ENCODE peak calls at places on chromosomes 5 and 9, in five cellular contexts. One of them, this sample, is unnamed.

GRCh38 chr9:85021686-85022085 is 352.2 kb downstream of the NTRK2 start:
- DNase-seq in left lung: no peak
- DNase-seq in A549: no peak
- DNase-seq in AG04450: no peak
- DNase-seq in WERI-Rb-1: no peak
- DNase-seq in this sample: no peak

GRCh38 chr5:168877132-168877895 is 298.1 kb upstream of the PANK3 start:
- DNase-seq in left lung: no peak
- DNase-seq in A549: no peak
- DNase-seq in AG04450: no peak
- DNase-seq in WERI-Rb-1: peak
- DNase-seq in this sample: no peak

GRCh38 chr5:103587185-103587748 is 24.7 kb upstream of the NUDT12 start:
- DNase-seq in left lung: no peak
- DNase-seq in A549: no peak
- DNase-seq in AG04450: no peak
- DNase-seq in WERI-Rb-1: no peak
- DNase-seq in this sample: no peak

GRCh38 chr5:151427258-151427657 is 20.1 kb upstream of the SLC36A1 start:
- DNase-seq in left lung: no peak
- DNase-seq in A549: no peak
- DNase-seq in AG04450: no peak
- DNase-seq in WERI-Rb-1: no peak
- DNase-seq in this sample: no peak

GRCh38 chr9:122418016-122418415 is 47.2 kb downstream of the PTGS1 start:
- DNase-seq in left lung: no peak
- DNase-seq in A549: no peak
- DNase-seq in AG04450: no peak
- DNase-seq in WERI-Rb-1: no peak
- DNase-seq in this sample: no peak

GRCh38 chr9:91376239-91376638 is 14.5 kb upstream of the AUH start:
- DNase-seq in left lung: no peak
- DNase-seq in A549: no peak
- DNase-seq in AG04450: no peak
- DNase-seq in WERI-Rb-1: no peak
- DNase-seq in this sample: no peak

GRCh38 chr5:149114403-149115312 is 26.6 kb upstream of the ABLIM3 start:
- DNase-seq in left lung: no peak
- DNase-seq in A549: peak
- DNase-seq in AG04450: peak
- DNase-seq in WERI-Rb-1: peak
- DNase-seq in this sample: peak

GRCh38 chr5:82886911-82887310 is 190.3 kb downstream of the TMEM167A start:
- DNase-seq in left lung: no peak
- DNase-seq in A549: no peak
- DNase-seq in AG04450: no peak
- DNase-seq in WERI-Rb-1: no peak
- DNase-seq in this sample: peak

GRCh38 chr5:83577036-83577636 is 105.6 kb downstream of the VCAN start:
- DNase-seq in left lung: no peak
- DNase-seq in A549: peak
- DNase-seq in AG04450: no peak
- DNase-seq in WERI-Rb-1: no peak
- DNase-seq in this sample: no peak

GRCh38 chr9:108664309-108665255 is 191.2 kb downstream of the ACTL7B start:
- DNase-seq in left lung: no peak
- DNase-seq in A549: no peak
- DNase-seq in AG04450: no peak
- DNase-seq in WERI-Rb-1: no peak
- DNase-seq in this sample: no peak

GRCh38 chr5:149002053-149002452 is 60.8 kb downstream of the SH3TC2 start:
- DNase-seq in left lung: no peak
- DNase-seq in A549: peak
- DNase-seq in AG04450: peak
- DNase-seq in WERI-Rb-1: no peak
- DNase-seq in this sample: peak

GRCh38 chr5:5126444-5126843 is 13.7 kb upstream of the ADAMTS16 start:
- DNase-seq in left lung: no peak
- DNase-seq in A549: peak
- DNase-seq in AG04450: no peak
- DNase-seq in WERI-Rb-1: no peak
- DNase-seq in this sample: peak

GRCh38 chr5:65825388-65826328 is 100.7 kb upstream of the ERBIN start:
- DNase-seq in left lung: no peak
- DNase-seq in A549: no peak
- DNase-seq in AG04450: no peak
- DNase-seq in WERI-Rb-1: no peak
- DNase-seq in this sample: no peak

GRCh38 chr5:178285399-178286225 is 53.0 kb upstream of the PHYKPL start:
- DNase-seq in left lung: peak
- DNase-seq in A549: no peak
- DNase-seq in AG04450: no peak
- DNase-seq in WERI-Rb-1: no peak
- DNase-seq in this sample: no peak

GRCh38 chr9:113309204-113309813 is 6.1 kb upstream of the RNF183 start:
- DNase-seq in left lung: no peak
- DNase-seq in A549: peak
- DNase-seq in AG04450: peak
- DNase-seq in WERI-Rb-1: peak
- DNase-seq in this sample: no peak

GRCh38 chr9:120965344-120966004 is 38.9 kb upstream of the TRAF1 start:
- DNase-seq in left lung: no peak
- DNase-seq in A549: no peak
- DNase-seq in AG04450: no peak
- DNase-seq in WERI-Rb-1: no peak
- DNase-seq in this sample: no peak

GRCh38 chr5:154334406-154335041 is 111.3 kb upstream of the SAP30L start:
- DNase-seq in left lung: no peak
- DNase-seq in A549: no peak
- DNase-seq in AG04450: peak
- DNase-seq in WERI-Rb-1: no peak
- DNase-seq in this sample: no peak

GRCh38 chr5:178564386-178564785 is 25.8 kb downstream of the COL23A1 start:
- DNase-seq in left lung: no peak
- DNase-seq in A549: no peak
- DNase-seq in AG04450: no peak
- DNase-seq in WERI-Rb-1: no peak
- DNase-seq in this sample: no peak

GRCh38 chr9:135741276-135742219 is 39.6 kb downstream of the KCNT1 start:
- DNase-seq in left lung: no peak
- DNase-seq in A549: no peak
- DNase-seq in AG04450: no peak
- DNase-seq in WERI-Rb-1: peak
- DNase-seq in this sample: no peak

GRCh38 chr5:175321927-175322532 is 122.0 kb downstream of the DRD1 start:
- DNase-seq in left lung: no peak
- DNase-seq in A549: peak
- DNase-seq in AG04450: no peak
- DNase-seq in WERI-Rb-1: no peak
- DNase-seq in this sample: no peak

GRCh38 chr9:126329476-126330275 is 3.0 kb downstream of the MVB12B start:
- DNase-seq in left lung: no peak
- DNase-seq in A549: no peak
- DNase-seq in AG04450: no peak
- DNase-seq in WERI-Rb-1: no peak
- DNase-seq in this sample: no peak

GRCh38 chr5:112355058-112355685 is 63.9 kb downstream of the EPB41L4A start:
- DNase-seq in left lung: no peak
- DNase-seq in A549: no peak
- DNase-seq in AG04450: no peak
- DNase-seq in WERI-Rb-1: no peak
- DNase-seq in this sample: no peak

GRCh38 chr9:135109650-135110049 is 22.2 kb downstream of the OLFM1 start:
- DNase-seq in left lung: no peak
- DNase-seq in A549: no peak
- DNase-seq in AG04450: no peak
- DNase-seq in WERI-Rb-1: no peak
- DNase-seq in this sample: no peak

GRCh38 chr5:1908931-1909330 is 26.2 kb upstream of the IRX4 start:
- DNase-seq in left lung: no peak
- DNase-seq in A549: no peak
- DNase-seq in AG04450: no peak
- DNase-seq in WERI-Rb-1: no peak
- DNase-seq in this sample: no peak

GRCh38 chr9:71783120-71783523 is 14.8 kb upstream of the CEMIP2 start:
- DNase-seq in left lung: no peak
- DNase-seq in A549: no peak
- DNase-seq in AG04450: no peak
- DNase-seq in WERI-Rb-1: no peak
- DNase-seq in this sample: no peak

GRCh38 chr9:13665418-13666066 is 386.1 kb upstream of the MPDZ start:
- DNase-seq in left lung: no peak
- DNase-seq in A549: no peak
- DNase-seq in AG04450: no peak
- DNase-seq in WERI-Rb-1: no peak
- DNase-seq in this sample: no peak

GRCh38 chr5:133582971-133583370 is 29.4 kb downstream of the FSTL4 start:
- DNase-seq in left lung: no peak
- DNase-seq in A549: no peak
- DNase-seq in AG04450: no peak
- DNase-seq in WERI-Rb-1: no peak
- DNase-seq in this sample: no peak

GRCh38 chr5:1244976-1245375 is 19.8 kb downstream of the SLC6A18 start:
- DNase-seq in left lung: no peak
- DNase-seq in A549: peak
- DNase-seq in AG04450: no peak
- DNase-seq in WERI-Rb-1: peak
- DNase-seq in this sample: no peak

DNA sequence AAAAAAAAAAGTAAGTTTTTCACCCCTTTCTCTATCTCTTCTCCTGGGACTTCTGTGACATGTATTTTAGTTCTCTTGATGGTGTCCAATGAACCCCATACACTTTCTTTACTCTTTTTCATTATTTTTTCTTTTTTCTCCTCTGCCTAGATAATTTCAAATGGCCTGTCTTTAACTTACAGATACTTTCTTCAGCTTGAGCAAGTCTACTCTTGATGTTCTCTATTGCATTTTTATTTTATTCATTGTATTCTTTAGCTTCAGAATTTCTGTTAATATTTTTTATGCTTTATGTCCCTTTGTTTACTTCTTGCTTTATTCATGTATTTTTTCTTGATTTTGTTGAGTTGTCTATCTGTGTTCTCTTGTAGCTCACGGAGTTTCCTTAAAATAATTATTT is 32.5 kb upstream of the FAM120A start:
- DNase-seq in left lung: no peak
- DNase-seq in A549: no peak
- DNase-seq in AG04450: no peak
- DNase-seq in WERI-Rb-1: no peak
- DNase-seq in this sample: no peak
- TF ChIP-seq CTCF in left lung: no peak
- TF ChIP-seq CTCF in A549: no peak
- TF ChIP-seq CTCF in AG04450: no peak
- TF ChIP-seq CTCF in WERI-Rb-1: no peak
- TF ChIP-seq CTCF in this sample: no peak

GRCh38 chr9:35609001-35609819 is 4.1 kb downstream of the TESK1 start:
- DNase-seq in left lung: no peak
- DNase-seq in A549: no peak
- DNase-seq in AG04450: no peak
- DNase-seq in WERI-Rb-1: no peak
- DNase-seq in this sample: no peak

GRCh38 chr9:35606138-35606504 is 1.1 kb downstream of the TESK1 start:
- DNase-seq in left lung: no peak
- DNase-seq in A549: peak
- DNase-seq in AG04450: no peak
- DNase-seq in WERI-Rb-1: peak
- DNase-seq in this sample: no peak

GRCh38 chr9:35606726-35607125 is 1.7 kb downstream of the TESK1 start:
- DNase-seq in left lung: no peak
- DNase-seq in A549: no peak
- DNase-seq in AG04450: no peak
- DNase-seq in WERI-Rb-1: no peak
- DNase-seq in this sample: no peak

GRCh38 chr9:35609820-35610163 is 4.7 kb downstream of the TESK1 start:
- DNase-seq in left lung: no peak
- DNase-seq in A549: no peak
- DNase-seq in AG04450: no peak
- DNase-seq in WERI-Rb-1: no peak
- DNase-seq in this sample: no peak

DNA sequence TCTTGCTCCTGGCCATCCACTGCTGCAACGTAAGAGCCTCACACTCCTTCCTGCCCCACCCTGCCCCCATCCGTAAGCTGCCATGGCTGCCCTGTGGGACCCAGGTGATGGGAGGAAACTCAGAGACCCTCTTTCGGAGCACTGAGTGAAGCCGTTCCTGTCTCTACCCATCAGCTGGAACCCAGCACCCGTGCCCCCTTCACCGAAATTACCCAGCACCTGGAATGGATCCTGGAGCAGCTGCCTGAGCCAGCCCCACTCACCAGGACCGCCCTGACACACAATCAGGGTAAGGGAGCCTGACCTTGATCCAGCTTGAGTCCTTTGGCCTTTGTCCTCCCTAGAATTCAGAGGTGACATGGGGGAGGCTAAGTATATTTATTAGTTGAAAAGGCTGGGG is 3.2 kb downstream of the TESK1 start:
- DNase-seq in left lung: no peak
- DNase-seq in A549: no peak
- DNase-seq in AG04450: no peak
- DNase-seq in WERI-Rb-1: no peak
- DNase-seq in this sample: no peak
- H3K4me3 ChIP-seq in left lung: no peak
- H3K4me3 ChIP-seq in A549: no peak
- H3K4me3 ChIP-seq in AG04450: no peak
- H3K4me3 ChIP-seq in WERI-Rb-1: no peak
- H3K4me3 ChIP-seq in this sample: no peak

GRCh38 chr5:12704955-12705354 is 800.7 kb upstream of the CTNND2 start:
- DNase-seq in left lung: no peak
- DNase-seq in A549: no peak
- DNase-seq in AG04450: no peak
- DNase-seq in WERI-Rb-1: no peak
- DNase-seq in this sample: no peak
- TF ChIP-seq CTCF in left lung: no peak
- TF ChIP-seq CTCF in A549: no peak
- TF ChIP-seq CTCF in AG04450: no peak
- TF ChIP-seq CTCF in WERI-Rb-1: peak
- TF ChIP-seq CTCF in this sample: peak

GRCh38 chr9:106072421-106072820 is 378.1 kb downstream of the TMEM38B start:
- DNase-seq in left lung: no peak
- DNase-seq in A549: no peak
- DNase-seq in AG04450: no peak
- DNase-seq in WERI-Rb-1: no peak
- DNase-seq in this sample: no peak
- H3K4me3 ChIP-seq in left lung: no peak
- H3K4me3 ChIP-seq in A549: no peak
- H3K4me3 ChIP-seq in AG04450: no peak
- H3K4me3 ChIP-seq in WERI-Rb-1: no peak
- H3K4me3 ChIP-seq in this sample: no peak

DNA sequence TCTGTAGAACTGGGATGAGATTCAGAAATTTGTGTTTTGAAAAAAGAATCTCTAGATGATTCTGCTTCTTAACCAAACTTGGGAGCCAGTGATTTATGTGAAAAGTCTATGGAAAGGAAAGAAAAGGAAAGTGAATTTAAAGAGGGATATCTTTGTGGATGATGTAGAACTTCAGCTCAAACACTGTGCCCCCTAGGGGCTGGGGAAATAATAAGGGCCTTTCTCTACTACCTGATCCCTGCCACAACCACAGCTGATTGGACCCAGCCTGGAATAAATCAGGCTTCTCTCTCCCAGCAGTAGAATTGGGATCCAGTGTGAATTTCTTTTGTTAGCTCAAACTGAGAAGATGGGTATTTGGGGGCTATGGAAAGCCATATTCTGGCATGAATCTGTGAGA is 155.0 kb downstream of the PRELID2 start:
- DNase-seq in left lung: no peak
- DNase-seq in A549: peak
- DNase-seq in AG04450: no peak
- DNase-seq in WERI-Rb-1: peak
- DNase-seq in this sample: no peak
- TF ChIP-seq CTCF in left lung: no peak
- TF ChIP-seq CTCF in A549: peak
- TF ChIP-seq CTCF in AG04450: peak
- TF ChIP-seq CTCF in WERI-Rb-1: peak
- TF ChIP-seq CTCF in this sample: peak